ENCODE peak calls at places on chromosomes 12 and 14, in eight cellular contexts. One of them, this sample, is unnamed.

GRCh38 chr12:108966378-108967151 is 54.3 kb downstream of the SVOP start:
- DNase-seq in astrocyte of the spinal cord: no peak
- DNase-seq in right cardiac atrium: no peak
- DNase-seq in aorta: no peak
- DNase-seq in lower leg skin: no peak
- DNase-seq in lower lobe of right lung: no peak
- DNase-seq in tibial artery: no peak
- DNase-seq in transverse colon: no peak
- DNase-seq in this sample: peak

GRCh38 chr14:97331526-97331925 is 534.3 kb downstream of the VRK1 start:
- DNase-seq in lower lobe of right lung: no peak
- DNase-seq in lower leg skin: no peak
- DNase-seq in transverse colon: no peak
- DNase-seq in right cardiac atrium: no peak
- DNase-seq in aorta: no peak
- DNase-seq in astrocyte of the spinal cord: no peak
- DNase-seq in tibial artery: no peak
- DNase-seq in this sample: no peak

GRCh38 chr12:124992874-124993567 is 424 bp upstream of the BRI3BP start:
- DNase-seq in astrocyte of the spinal cord: peak
- DNase-seq in aorta: no peak
- DNase-seq in lower leg skin: no peak
- DNase-seq in lower lobe of right lung: peak
- DNase-seq in tibial artery: no peak
- DNase-seq in transverse colon: peak
- DNase-seq in right cardiac atrium: peak
- DNase-seq in this sample: no peak

GRCh38 chr12:67107751-67108269 is 161.3 kb upstream of the CAND1 start:
- DNase-seq in lower lobe of right lung: no peak
- DNase-seq in astrocyte of the spinal cord: no peak
- DNase-seq in lower leg skin: no peak
- DNase-seq in transverse colon: no peak
- DNase-seq in tibial artery: no peak
- DNase-seq in right cardiac atrium: no peak
- DNase-seq in aorta: no peak
- DNase-seq in this sample: no peak

GRCh38 chr12:116434155-116435065 is 124.8 kb upstream of the MAP1LC3B2 start:
- DNase-seq in lower leg skin: peak
- DNase-seq in lower lobe of right lung: peak
- DNase-seq in transverse colon: peak
- DNase-seq in aorta: peak
- DNase-seq in astrocyte of the spinal cord: peak
- DNase-seq in tibial artery: peak
- DNase-seq in right cardiac atrium: peak
- DNase-seq in this sample: peak

GRCh38 chr14:72792051-72792788 is 101.7 kb downstream of the DPF3 start:
- DNase-seq in right cardiac atrium: peak
- DNase-seq in lower lobe of right lung: no peak
- DNase-seq in transverse colon: no peak
- DNase-seq in astrocyte of the spinal cord: no peak
- DNase-seq in lower leg skin: peak
- DNase-seq in aorta: peak
- DNase-seq in tibial artery: peak
- DNase-seq in this sample: peak

GRCh38 chr14:95741051-95741490 is 27.1 kb upstream of the TCL1A start:
- DNase-seq in right cardiac atrium: no peak
- DNase-seq in transverse colon: no peak
- DNase-seq in lower leg skin: no peak
- DNase-seq in astrocyte of the spinal cord: no peak
- DNase-seq in tibial artery: no peak
- DNase-seq in aorta: no peak
- DNase-seq in lower lobe of right lung: no peak
- DNase-seq in this sample: no peak

GRCh38 chr14:35727764-35728163 is 81.3 kb downstream of the RALGAPA1 start:
- DNase-seq in right cardiac atrium: no peak
- DNase-seq in transverse colon: no peak
- DNase-seq in lower lobe of right lung: no peak
- DNase-seq in tibial artery: no peak
- DNase-seq in astrocyte of the spinal cord: no peak
- DNase-seq in lower leg skin: no peak
- DNase-seq in aorta: no peak
- DNase-seq in this sample: no peak

GRCh38 chr12:122454250-122454721 is 31.8 kb upstream of the CLIP1 start:
- DNase-seq in lower lobe of right lung: no peak
- DNase-seq in transverse colon: no peak
- DNase-seq in right cardiac atrium: no peak
- DNase-seq in astrocyte of the spinal cord: no peak
- DNase-seq in lower leg skin: no peak
- DNase-seq in tibial artery: no peak
- DNase-seq in aorta: peak
- DNase-seq in this sample: no peak

GRCh38 chr12:124036117-124037109 is 63.4 kb downstream of the ZNF664 start:
- DNase-seq in lower lobe of right lung: no peak
- DNase-seq in right cardiac atrium: peak
- DNase-seq in aorta: no peak
- DNase-seq in tibial artery: no peak
- DNase-seq in astrocyte of the spinal cord: peak
- DNase-seq in lower leg skin: no peak
- DNase-seq in transverse colon: peak
- DNase-seq in this sample: peak

GRCh38 chr12:76264617-76265016 is 83.6 kb downstream of the BBS10 start:
- DNase-seq in transverse colon: no peak
- DNase-seq in tibial artery: no peak
- DNase-seq in lower lobe of right lung: no peak
- DNase-seq in right cardiac atrium: no peak
- DNase-seq in lower leg skin: no peak
- DNase-seq in astrocyte of the spinal cord: no peak
- DNase-seq in aorta: no peak
- DNase-seq in this sample: no peak

GRCh38 chr12:96193725-96194571 is at the start of gene ELK3:
- DNase-seq in lower lobe of right lung: peak
- DNase-seq in right cardiac atrium: peak
- DNase-seq in transverse colon: peak
- DNase-seq in lower leg skin: peak
- DNase-seq in tibial artery: peak
- DNase-seq in aorta: peak
- DNase-seq in astrocyte of the spinal cord: peak
- DNase-seq in this sample: peak

GRCh38 chr14:97299661-97300060 is 502.5 kb downstream of the VRK1 start:
- DNase-seq in aorta: no peak
- DNase-seq in tibial artery: no peak
- DNase-seq in lower leg skin: no peak
- DNase-seq in right cardiac atrium: no peak
- DNase-seq in astrocyte of the spinal cord: no peak
- DNase-seq in transverse colon: no peak
- DNase-seq in lower lobe of right lung: no peak
- DNase-seq in this sample: no peak

GRCh38 chr14:75254381-75254821 is 24.2 kb upstream of the FOS start:
- DNase-seq in transverse colon: peak
- DNase-seq in aorta: no peak
- DNase-seq in lower leg skin: peak
- DNase-seq in astrocyte of the spinal cord: no peak
- DNase-seq in tibial artery: peak
- DNase-seq in right cardiac atrium: peak
- DNase-seq in lower lobe of right lung: peak
- DNase-seq in this sample: no peak

GRCh38 chr14:69662636-69663321 is 51.4 kb downstream of the SUSD6 start:
- DNase-seq in lower leg skin: no peak
- DNase-seq in aorta: no peak
- DNase-seq in lower lobe of right lung: no peak
- DNase-seq in tibial artery: no peak
- DNase-seq in transverse colon: no peak
- DNase-seq in right cardiac atrium: no peak
- DNase-seq in astrocyte of the spinal cord: no peak
- DNase-seq in this sample: no peak

GRCh38 chr14:72478397-72479025 is 415.4 kb downstream of the DPF3 start:
- DNase-seq in transverse colon: no peak
- DNase-seq in aorta: no peak
- DNase-seq in lower lobe of right lung: no peak
- DNase-seq in right cardiac atrium: no peak
- DNase-seq in lower leg skin: no peak
- DNase-seq in tibial artery: no peak
- DNase-seq in astrocyte of the spinal cord: no peak
- DNase-seq in this sample: no peak

GRCh38 chr12:104756901-104757300 is 201.2 kb downstream of the SLC41A2 start:
- DNase-seq in aorta: no peak
- DNase-seq in tibial artery: no peak
- DNase-seq in astrocyte of the spinal cord: no peak
- DNase-seq in lower lobe of right lung: no peak
- DNase-seq in right cardiac atrium: no peak
- DNase-seq in transverse colon: no peak
- DNase-seq in lower leg skin: peak
- DNase-seq in this sample: no peak

GRCh38 chr12:118544569-118544968 is 168.2 kb downstream of the SUDS3 start:
- DNase-seq in lower leg skin: no peak
- DNase-seq in right cardiac atrium: no peak
- DNase-seq in tibial artery: no peak
- DNase-seq in aorta: no peak
- DNase-seq in astrocyte of the spinal cord: no peak
- DNase-seq in lower lobe of right lung: no peak
- DNase-seq in transverse colon: no peak
- DNase-seq in this sample: no peak

GRCh38 chr12:19867151-19867550 is 427.9 kb downstream of the AEBP2 start:
- DNase-seq in right cardiac atrium: no peak
- DNase-seq in lower leg skin: no peak
- DNase-seq in astrocyte of the spinal cord: no peak
- DNase-seq in tibial artery: no peak
- DNase-seq in lower lobe of right lung: no peak
- DNase-seq in aorta: no peak
- DNase-seq in transverse colon: no peak
- DNase-seq in this sample: no peak

GRCh38 chr12:12735301-12735700 is 18.1 kb downstream of the CDKN1B start:
- DNase-seq in astrocyte of the spinal cord: peak
- DNase-seq in lower leg skin: no peak
- DNase-seq in tibial artery: no peak
- DNase-seq in right cardiac atrium: no peak
- DNase-seq in lower lobe of right lung: no peak
- DNase-seq in transverse colon: no peak
- DNase-seq in aorta: no peak
- DNase-seq in this sample: no peak

GRCh38 chr14:39673141-39674133 is 241.2 kb upstream of the FBXO33 start:
- DNase-seq in transverse colon: no peak
- DNase-seq in lower lobe of right lung: no peak
- DNase-seq in tibial artery: no peak
- DNase-seq in aorta: no peak
- DNase-seq in astrocyte of the spinal cord: peak
- DNase-seq in right cardiac atrium: no peak
- DNase-seq in lower leg skin: no peak
- DNase-seq in this sample: no peak

GRCh38 chr14:50003213-50004021 is 110.5 kb downstream of the ARF6 start:
- DNase-seq in transverse colon: peak
- DNase-seq in tibial artery: peak
- DNase-seq in right cardiac atrium: peak
- DNase-seq in astrocyte of the spinal cord: peak
- DNase-seq in aorta: peak
- DNase-seq in lower lobe of right lung: peak
- DNase-seq in lower leg skin: peak
- DNase-seq in this sample: peak

GRCh38 chr14:50001146-50001998 is 108.5 kb downstream of the ARF6 start:
- DNase-seq in right cardiac atrium: peak
- DNase-seq in lower lobe of right lung: peak
- DNase-seq in lower leg skin: peak
- DNase-seq in transverse colon: peak
- DNase-seq in aorta: no peak
- DNase-seq in astrocyte of the spinal cord: peak
- DNase-seq in tibial artery: peak
- DNase-seq in this sample: no peak

GRCh38 chr14:50001999-50002925 is 109.4 kb downstream of the ARF6 start:
- DNase-seq in tibial artery: peak
- DNase-seq in aorta: no peak
- DNase-seq in transverse colon: peak
- DNase-seq in lower lobe of right lung: peak
- DNase-seq in lower leg skin: no peak
- DNase-seq in astrocyte of the spinal cord: no peak
- DNase-seq in right cardiac atrium: peak
- DNase-seq in this sample: no peak

GRCh38 chr14:50000215-50001145 is 107.6 kb downstream of the ARF6 start:
- DNase-seq in lower leg skin: peak
- DNase-seq in tibial artery: peak
- DNase-seq in right cardiac atrium: peak
- DNase-seq in astrocyte of the spinal cord: peak
- DNase-seq in aorta: peak
- DNase-seq in transverse colon: peak
- DNase-seq in lower lobe of right lung: peak
- DNase-seq in this sample: peak

GRCh38 chr14:50002926-50003212 is 110.0 kb downstream of the ARF6 start:
- DNase-seq in aorta: no peak
- DNase-seq in right cardiac atrium: no peak
- DNase-seq in lower lobe of right lung: no peak
- DNase-seq in tibial artery: no peak
- DNase-seq in lower leg skin: no peak
- DNase-seq in astrocyte of the spinal cord: no peak
- DNase-seq in transverse colon: no peak
- DNase-seq in this sample: no peak
- H3K4me3 ChIP-seq in aorta: no peak
- H3K4me3 ChIP-seq in right cardiac atrium: peak
- H3K4me3 ChIP-seq in lower lobe of right lung: peak
- H3K4me3 ChIP-seq in tibial artery: peak
- H3K4me3 ChIP-seq in lower leg skin: peak
- H3K4me3 ChIP-seq in astrocyte of the spinal cord: peak
- H3K4me3 ChIP-seq in transverse colon: peak
- H3K4me3 ChIP-seq in this sample: peak

GRCh38 chr12:132581348-132582057 is 28.9 kb downstream of the LRCOL1 start:
- DNase-seq in lower leg skin: no peak
- DNase-seq in aorta: no peak
- DNase-seq in right cardiac atrium: peak
- DNase-seq in tibial artery: no peak
- DNase-seq in astrocyte of the spinal cord: no peak
- DNase-seq in transverse colon: no peak
- DNase-seq in lower lobe of right lung: no peak
- DNase-seq in this sample: no peak
- H3K4me3 ChIP-seq in lower leg skin: no peak
- H3K4me3 ChIP-seq in aorta: no peak
- H3K4me3 ChIP-seq in right cardiac atrium: no peak
- H3K4me3 ChIP-seq in tibial artery: no peak
- H3K4me3 ChIP-seq in astrocyte of the spinal cord: no peak
- H3K4me3 ChIP-seq in transverse colon: no peak
- H3K4me3 ChIP-seq in lower lobe of right lung: no peak
- H3K4me3 ChIP-seq in this sample: no peak

GRCh38 chr14:101073598-101073965 is 170.1 kb upstream of the RTL1 start:
- DNase-seq in aorta: peak
- DNase-seq in lower lobe of right lung: no peak
- DNase-seq in astrocyte of the spinal cord: peak
- DNase-seq in tibial artery: peak
- DNase-seq in lower leg skin: peak
- DNase-seq in right cardiac atrium: no peak
- DNase-seq in transverse colon: no peak
- DNase-seq in this sample: no peak
- H3K4me3 ChIP-seq in aorta: no peak
- H3K4me3 ChIP-seq in lower lobe of right lung: no peak
- H3K4me3 ChIP-seq in astrocyte of the spinal cord: no peak
- H3K4me3 ChIP-seq in tibial artery: no peak
- H3K4me3 ChIP-seq in lower leg skin: no peak
- H3K4me3 ChIP-seq in right cardiac atrium: no peak
- H3K4me3 ChIP-seq in transverse colon: no peak
- H3K4me3 ChIP-seq in this sample: no peak

DNA sequence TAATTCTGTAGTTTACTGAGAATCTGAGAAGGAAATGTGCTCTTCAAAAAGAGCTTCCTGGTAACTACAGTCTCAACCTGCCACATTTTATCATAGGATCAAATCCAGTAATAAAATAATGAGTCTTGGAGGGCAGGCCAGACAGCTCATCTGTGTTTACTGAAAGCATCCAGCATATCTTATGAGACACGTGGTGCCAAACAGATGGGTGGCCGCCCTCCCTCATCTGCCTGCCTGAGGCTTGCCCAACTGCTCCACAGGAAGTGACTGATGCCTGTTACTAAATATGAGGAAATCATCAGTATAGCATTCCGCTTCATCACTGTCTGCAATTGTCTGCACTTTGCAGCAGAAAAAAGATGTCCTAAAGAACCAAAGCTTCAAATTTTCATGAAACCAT is 13.5 kb downstream of the DHRS7 start:
- DNase-seq in lower leg skin: peak
- DNase-seq in lower lobe of right lung: peak
- DNase-seq in transverse colon: peak
- DNase-seq in tibial artery: peak
- DNase-seq in right cardiac atrium: peak
- DNase-seq in aorta: peak
- DNase-seq in astrocyte of the spinal cord: peak
- DNase-seq in this sample: peak
- H3K4me3 ChIP-seq in lower leg skin: no peak
- H3K4me3 ChIP-seq in lower lobe of right lung: no peak
- H3K4me3 ChIP-seq in transverse colon: no peak
- H3K4me3 ChIP-seq in tibial artery: no peak
- H3K4me3 ChIP-seq in right cardiac atrium: no peak
- H3K4me3 ChIP-seq in aorta: no peak
- H3K4me3 ChIP-seq in astrocyte of the spinal cord: no peak
- H3K4me3 ChIP-seq in this sample: no peak